ENCODE peak calls at places on chromosomes 4 and X, in six cellular contexts. P is cerebellum; Y is posterior cingulate gyrus; O is activated CD8-positive, alpha-beta memory T cell treated with anti-CD3 and anti-CD28 coated beads for 48 hours; V is progenitor cell of endocrine pancreas; F is smooth muscle cell of the brain vasculature. L is an unnamed sample.

GRCh38 chr4:161916010-161916409 is 247.8 kb downstream of the FSTL5 start:
- DNase-seq in P (no peak), Y (no peak), O (no peak), V (no peak), F (no peak), L (no peak)

GRCh38 chr4:61785766-61786165 is 585.6 kb downstream of the ADGRL3 start:
- DNase-seq in P (no peak), Y (no peak), O (no peak), V (no peak), F (no peak), L (no peak)

GRCh38 chr4:141686929-141687328 is 50.5 kb downstream of the IL15 start:
- DNase-seq in P (no peak), Y (no peak), O (no peak), V (no peak), F (no peak), L (no peak)

GRCh38 chr4:55117511-55117910 is 7.9 kb downstream of the KDR start:
- DNase-seq in P (no peak), Y (no peak), O (no peak), V (no peak), F (no peak), L (no peak)

GRCh38 chr4:101279377-101279871 is 67.9 kb downstream of the PPP3CA start:
- DNase-seq in P (peak; percentile 8), Y (no peak), O (no peak), V (no peak), F (peak; percentile 70), L (no peak)

GRCh38 chrX:65679071-65679540 is 11.7 kb downstream of the MSN start:
- DNase-seq in P (no peak), Y (no peak), O (no peak), V (no peak), F (no peak), L (no peak)

GRCh38 chrX:43958529-43958928 is 14.7 kb downstream of the NDP start:
- DNase-seq in P (peak; percentile 65), Y (no peak), O (no peak), V (no peak), F (peak; percentile 35), L (no peak)

GRCh38 chr4:154807042-154807630 is 26.1 kb downstream of the RBM46 start:
- DNase-seq in P (no peak), Y (no peak), O (no peak), V (no peak), F (peak; percentile 12), L (no peak)

GRCh38 chr4:6781561-6781960 is 966 bp upstream of the KIAA0232 start:
- DNase-seq in P (no peak), Y (no peak), O (no peak), V (no peak), F (no peak), L (no peak)